ENCODE peak calls at places on chromosomes 4 and X, in four cellular contexts. S, K, A and T are unnamed samples. For H3K9me2, the result is how much of the 10 kb centered on the place peaks cover.

GRCh38 chr4:108060164-108060563 is 70.5 kb downstream of the HADH start:
- DNase-seq in K (peak), A (peak), S (no peak), T (peak)

GRCh38 chr4:6539009-6539764 is 35.8 kb upstream of the MAN2B2 start:
- DNase-seq in S (no peak), K (no peak), A (no peak), T (no peak)

GRCh38 chrX:108312938-108313337 is 125.3 kb downstream of the COL4A6 start:
- DNase-seq in S (no peak), K (peak), A (no peak), T (peak)

GRCh38 chr4:141501395-141501794 is 135.0 kb upstream of the IL15 start:
- DNase-seq in S (no peak), A (no peak), K (no peak), T (no peak)

GRCh38 chr4:114659386-114660008 is 60.9 kb downstream of the UGT8 start:
- DNase-seq in K (peak), S (peak), A (peak), T (peak)

GRCh38 chr4:61922766-61923165 is 722.6 kb downstream of the ADGRL3 start:
- DNase-seq in S (no peak), A (peak), K (no peak), T (peak)

GRCh38 chrX:107674480-107675364 is 46.4 kb downstream of the PRPS1 start:
- DNase-seq in S (peak), K (no peak), A (peak), T (no peak)

GRCh38 chr4:10204401-10205058 is 87.9 kb upstream of the WDR1 start:
- DNase-seq in K (no peak), A (no peak), S (no peak), T (no peak)

GRCh38 chr4:122874194-122874593 is 47.6 kb downstream of the FGF2 start:
- DNase-seq in S (no peak), K (no peak), A (peak), T (peak)

GRCh38 chrX:129423191-129423590 is 100.1 kb downstream of the SMARCA1 start:
- DNase-seq in S (no peak), A (no peak), K (no peak), T (no peak)

GRCh38 chr4:2834001-2834921 is 9.4 kb upstream of the ADD1 start:
- DNase-seq in A (peak), K (no peak), S (no peak), T (no peak)

GRCh38 chr4:87843936-87844335 is 11.2 kb downstream of the MEPE start:
- DNase-seq in S (peak), K (no peak), A (peak), T (peak)

GRCh38 chr4:3251691-3252479 is 2.9 kb downstream of the MSANTD1 start:
- DNase-seq in S (no peak), A (no peak), K (no peak), T (no peak)

GRCh38 chr4:1984406-1985191 is 24.2 kb downstream of the NELFA start:
- DNase-seq in S (no peak), K (no peak), A (no peak), T (no peak)

GRCh38 chrX:102840871-102841705 is 96.0 kb upstream of the RAB40AL start:
- DNase-seq in A (peak), S (no peak), K (peak), T (peak)

GRCh38 chr4:122764071-122764807 is 31.7 kb downstream of the BBS12 start:
- DNase-seq in S (no peak), A (no peak), K (no peak), T (peak)

DNA sequence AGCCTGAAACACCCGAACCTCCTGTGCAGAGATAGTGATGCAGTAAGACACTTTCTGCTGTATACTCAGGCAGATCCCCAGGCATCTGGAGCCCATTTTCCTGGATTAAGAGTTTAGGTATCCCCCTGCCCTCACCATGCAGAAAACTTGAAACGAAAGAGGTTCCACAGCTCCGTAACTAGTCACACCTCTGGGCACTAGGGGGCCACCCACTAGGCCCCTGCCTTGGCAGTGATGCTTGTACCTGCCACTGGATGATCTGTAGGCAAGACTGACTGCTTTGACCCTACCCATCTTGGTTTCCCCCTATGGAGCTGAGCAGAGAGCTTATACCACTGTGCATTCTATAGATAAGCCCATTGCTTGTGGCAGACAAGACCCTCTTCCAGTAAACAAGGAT is 940.6 kb downstream of the PCDH19 start:
- DNase-seq in K (no peak), S (no peak), A (no peak), T (no peak)
- H3K9me2 ChIP-seq in K (under half), S (under half), A (under half), T (under half)

DNA sequence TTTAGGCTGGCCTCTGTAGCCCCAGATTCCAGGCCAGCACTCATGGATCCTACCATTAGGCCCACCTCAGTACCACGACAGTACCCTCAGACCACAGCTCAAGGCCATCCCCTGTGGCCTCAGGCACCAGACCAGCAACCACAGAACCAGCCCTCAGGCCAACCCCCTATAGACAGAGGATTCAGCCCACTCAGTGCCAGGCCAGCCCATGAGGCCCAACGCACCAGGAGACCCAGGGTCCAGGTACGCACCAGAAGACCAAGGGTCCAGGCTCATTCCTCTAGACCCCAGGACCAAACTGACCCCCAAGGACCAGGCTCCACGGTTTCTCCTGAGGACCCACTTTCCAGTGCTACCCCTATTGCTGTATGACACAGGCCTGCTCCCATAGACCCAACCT is 39.5 kb upstream of the MAGEC2 start:
- DNase-seq in A (no peak), K (no peak), S (no peak), T (no peak)
- H3K27ac ChIP-seq in A (no peak), K (no peak), S (no peak), T (no peak)

GRCh38 chr4:16024009-16024408 is 59.8 kb downstream of the PROM1 start:
- DNase-seq in S (no peak), K (no peak), A (no peak), T (peak)
- H3K9me2 ChIP-seq in S (under half), K (under half), A (under half), T (under half)

GRCh38 chrX:154382483-154383069 is 3.5 kb downstream of the EMD start:
- DNase-seq in K (no peak), S (no peak), A (no peak), T (peak)

GRCh38 chrX:154381271-154381670 is 2.2 kb downstream of the EMD start:
- DNase-seq in K (peak), S (no peak), A (no peak), T (no peak)

GRCh38 chrX:154380787-154381186 is 1.7 kb downstream of the EMD start:
- DNase-seq in K (no peak), A (no peak), S (no peak), T (no peak)

GRCh38 chrX:154384284-154384892 is 5.3 kb downstream of the EMD start:
- DNase-seq in S (no peak), A (no peak), K (no peak), T (no peak)

GRCh38 chrX:154383359-154384283 is 4.5 kb downstream of the EMD start:
- DNase-seq in A (no peak), S (no peak), K (no peak), T (no peak)
- H3K27ac ChIP-seq in A (no peak), S (no peak), K (no peak), T (no peak)

DNA sequence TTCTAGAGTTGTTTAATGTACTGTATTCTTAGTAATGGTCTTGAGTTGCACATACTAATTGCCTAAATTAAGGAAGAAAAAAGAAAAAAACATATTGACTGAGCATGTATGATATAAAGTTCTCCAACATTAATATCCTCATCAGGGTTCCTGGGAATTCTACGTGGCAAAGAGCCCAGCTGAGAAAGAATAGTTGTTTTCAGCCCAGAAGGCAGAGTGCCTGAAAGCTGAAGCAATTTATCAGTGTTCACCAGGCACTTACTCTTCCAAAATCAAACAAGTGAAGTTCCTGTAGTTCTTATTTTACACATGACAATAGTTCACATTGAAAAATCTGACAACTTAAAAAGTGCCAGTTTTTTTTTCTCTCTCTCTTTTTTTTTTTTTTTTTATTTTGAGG is 27.7 kb downstream of the YIPF7 start:
- DNase-seq in A (no peak), S (no peak), K (no peak), T (no peak)
- H3K9me2 ChIP-seq in A (under half), S (under half), K (under half), T (under half)

GRCh38 chrX:25079020-25079419 is 63.3 kb upstream of the ARX start:
- DNase-seq in K (peak), S (no peak), A (no peak), T (no peak)

GRCh38 chrX:25072247-25072646 is 56.5 kb upstream of the ARX start:
- DNase-seq in S (no peak), K (no peak), A (no peak), T (no peak)

GRCh38 chrX:25076941-25077500 is 61.3 kb upstream of the ARX start:
- DNase-seq in K (no peak), A (no peak), S (no peak), T (no peak)
- H3K27ac ChIP-seq in K (no peak), A (no peak), S (no peak), T (no peak)

GRCh38 chr4:105130945-105131344 is 15.7 kb upstream of the TET2 start:
- DNase-seq in S (no peak), K (no peak), A (no peak), T (no peak)

GRCh38 chr4:105126311-105127153 is 20.1 kb upstream of the TET2 start:
- DNase-seq in K (no peak), S (no peak), A (no peak), T (no peak)

GRCh38 chr4:105128208-105128607 is 18.5 kb upstream of the TET2 start:
- DNase-seq in S (no peak), A (no peak), K (no peak), T (no peak)

GRCh38 chr4:105129286-105129685 is 17.4 kb upstream of the TET2 start:
- DNase-seq in K (no peak), S (no peak), A (no peak), T (no peak)

GRCh38 chr4:105127154-105127445 is 19.6 kb upstream of the TET2 start:
- DNase-seq in S (no peak), A (no peak), K (no peak), T (no peak)
- H3K9me2 ChIP-seq in S (under half), A (under half), K (under half), T (under half)

GRCh38 chr4:7761720-7762119 is 177.9 kb downstream of the AFAP1 start:
- DNase-seq in K (peak), S (peak), A (peak), T (peak)
- H3K27ac ChIP-seq in K (peak), S (no peak), A (no peak), T (no peak)